ENCODE peak calls at places on chromosome 13, in five cellular contexts. F is psoas muscle; E is pancreas; L is RPMI7951; X is stimulated activated CD8-positive, alpha-beta memory T cell treated with anti-CD3 and anti-CD28 coated beads, Interleukin-7, amount 100 ng/mL, for 48 hours. W is an unnamed sample.

GRCh38 chr13:110103026-110103425 is 203.9 kb downstream of the COL4A1 start:
- DNase-seq in E (no peak), F (no peak), X (no peak), L (no peak), W (no peak)

GRCh38 chr13:40190656-40191100 is 475.8 kb downstream of the FOXO1 start:
- DNase-seq in X (peak), L (peak), E (no peak), F (no peak), W (no peak)

GRCh38 chr13:106493569-106493968 is 41.9 kb downstream of the EFNB2 start:
- DNase-seq in X (no peak), E (no peak), F (peak), L (no peak), W (no peak)

GRCh38 chr13:33033361-33033812 is 17.2 kb downstream of the KL start:
- DNase-seq in L (no peak), F (no peak), X (no peak), E (no peak), W (no peak)

GRCh38 chr13:48156466-48156865 is 61.6 kb upstream of the MED4 start:
- DNase-seq in F (no peak), X (peak), L (no peak), E (no peak), W (no peak)

GRCh38 chr13:52852444-52852843 is 4.0 kb upstream of the PCDH8 start:
- DNase-seq in E (no peak), L (no peak), F (no peak), X (no peak), W (no peak)

GRCh38 chr13:51587372-51587771 is 3.1 kb downstream of the WDFY2 start:
- DNase-seq in F (no peak), L (no peak), X (no peak), E (no peak), W (no peak)

GRCh38 chr13:98371624-98372023 is 194.6 kb upstream of the RNF113B start:
- DNase-seq in L (no peak), X (no peak), E (no peak), F (no peak), W (no peak)

GRCh38 chr13:100508996-100509395 is 79.6 kb downstream of the GGACT start:
- DNase-seq in E (no peak), F (no peak), X (no peak), L (no peak), W (no peak)

GRCh38 chr13:22198001-22198400 is 527.1 kb downstream of the FGF9 start:
- DNase-seq in E (no peak), L (no peak), F (no peak), X (no peak), W (no peak)

GRCh38 chr13:49904729-49905456 is 31.2 kb downstream of the SPRYD7 start:
- DNase-seq in E (no peak), X (no peak), L (no peak), F (no peak), W (no peak)

GRCh38 chr13:28684257-28684656 is 25.3 kb downstream of the POMP start:
- DNase-seq in L (peak), X (no peak), E (no peak), F (no peak), W (no peak)

GRCh38 chr13:111893071-111893606 is 173.8 kb upstream of the SOX1 start:
- DNase-seq in X (no peak), E (no peak), L (no peak), F (no peak), W (no peak)

GRCh38 chr13:51286135-51287002 is 53.1 kb upstream of the SERPINE3 start:
- DNase-seq in E (peak), L (peak), X (peak), F (peak), W (no peak)

GRCh38 chr13:57740719-57741118 is 109.2 kb downstream of the PCDH17 start:
- DNase-seq in L (no peak), E (no peak), X (no peak), F (no peak), W (no peak)

W was measured in D721Med.